ENCODE peak calls at places on chromosomes 13 and 19, in nine cellular contexts. One of them, this sample, is unnamed.

GRCh38 chr19:30107351-30107750 is 165.3 kb downstream of the URI1 start:
- DNase-seq in fibroblast of mammary gland: no peak
- DNase-seq in hippocampal formation: no peak
- DNase-seq in posterior cingulate gyrus: no peak
- DNase-seq in fibroblast of the aortic adventitia: no peak
- DNase-seq in T follicular helper cell: no peak
- DNase-seq in transverse colon: no peak
- DNase-seq in cardiac fibroblast: no peak
- DNase-seq in SW 1271: no peak
- DNase-seq in this sample: no peak

GRCh38 chr19:2271516-2272103 is 10.4 kb downstream of the PEAK3 start:
- DNase-seq in fibroblast of the aortic adventitia: peak; percentile 71
- DNase-seq in fibroblast of mammary gland: peak; percentile 94
- DNase-seq in cardiac fibroblast: peak; percentile 63
- DNase-seq in hippocampal formation: no peak
- DNase-seq in SW 1271: no peak
- DNase-seq in T follicular helper cell: no peak
- DNase-seq in posterior cingulate gyrus: no peak
- DNase-seq in transverse colon: peak; percentile 37
- DNase-seq in this sample: no peak

GRCh38 chr19:55441692-55442321 is 1.3 kb downstream of the SHISA7 start:
- DNase-seq in fibroblast of the aortic adventitia: no peak
- DNase-seq in hippocampal formation: no peak
- DNase-seq in SW 1271: no peak
- DNase-seq in transverse colon: no peak
- DNase-seq in fibroblast of mammary gland: no peak
- DNase-seq in T follicular helper cell: no peak
- DNase-seq in posterior cingulate gyrus: no peak
- DNase-seq in cardiac fibroblast: no peak
- DNase-seq in this sample: peak; percentile 37

GRCh38 chr13:41900918-41901317 is 60.0 kb downstream of the VWA8 start:
- DNase-seq in transverse colon: no peak
- DNase-seq in T follicular helper cell: no peak
- DNase-seq in hippocampal formation: no peak
- DNase-seq in fibroblast of the aortic adventitia: no peak
- DNase-seq in cardiac fibroblast: no peak
- DNase-seq in posterior cingulate gyrus: no peak
- DNase-seq in SW 1271: no peak
- DNase-seq in fibroblast of mammary gland: peak; percentile 25
- DNase-seq in this sample: no peak

GRCh38 chr13:20230913-20231838 is 943 bp downstream of the GJB6 start:
- DNase-seq in SW 1271: no peak
- DNase-seq in transverse colon: no peak
- DNase-seq in fibroblast of mammary gland: no peak
- DNase-seq in cardiac fibroblast: no peak
- DNase-seq in hippocampal formation: no peak
- DNase-seq in fibroblast of the aortic adventitia: no peak
- DNase-seq in T follicular helper cell: peak; percentile 6
- DNase-seq in posterior cingulate gyrus: no peak
- DNase-seq in this sample: no peak

GRCh38 chr13:21676611-21677021 is 5.7 kb downstream of the FGF9 start:
- DNase-seq in fibroblast of the aortic adventitia: no peak
- DNase-seq in cardiac fibroblast: no peak
- DNase-seq in fibroblast of mammary gland: no peak
- DNase-seq in posterior cingulate gyrus: no peak
- DNase-seq in hippocampal formation: no peak
- DNase-seq in SW 1271: no peak
- DNase-seq in T follicular helper cell: no peak
- DNase-seq in transverse colon: peak; percentile 42
- DNase-seq in this sample: peak; percentile 35

GRCh38 chr13:70388935-70389334 is 280.7 kb upstream of the KLHL1 start:
- DNase-seq in hippocampal formation: no peak
- DNase-seq in fibroblast of mammary gland: no peak
- DNase-seq in posterior cingulate gyrus: no peak
- DNase-seq in fibroblast of the aortic adventitia: no peak
- DNase-seq in T follicular helper cell: no peak
- DNase-seq in transverse colon: no peak
- DNase-seq in SW 1271: no peak
- DNase-seq in cardiac fibroblast: no peak
- DNase-seq in this sample: no peak

GRCh38 chr19:11495481-11495880 is 10.2 kb downstream of the ZNF653 start:
- DNase-seq in posterior cingulate gyrus: no peak
- DNase-seq in transverse colon: no peak
- DNase-seq in cardiac fibroblast: no peak
- DNase-seq in SW 1271: no peak
- DNase-seq in hippocampal formation: no peak
- DNase-seq in fibroblast of mammary gland: no peak
- DNase-seq in T follicular helper cell: no peak
- DNase-seq in fibroblast of the aortic adventitia: no peak
- DNase-seq in this sample: no peak

GRCh38 chr19:8158411-8159074 is 9.2 kb upstream of the FBN3 start:
- DNase-seq in SW 1271: peak; percentile 32
- DNase-seq in fibroblast of mammary gland: peak; percentile 80
- DNase-seq in hippocampal formation: peak; percentile 35
- DNase-seq in cardiac fibroblast: peak; percentile 91
- DNase-seq in fibroblast of the aortic adventitia: peak; percentile 88
- DNase-seq in T follicular helper cell: no peak
- DNase-seq in posterior cingulate gyrus: no peak
- DNase-seq in transverse colon: peak; percentile 23
- DNase-seq in this sample: peak; percentile 86

GRCh38 chr19:16509141-16510061 is 13.2 kb downstream of the C19orf44 start:
- DNase-seq in T follicular helper cell: no peak
- DNase-seq in fibroblast of mammary gland: peak; percentile 61
- DNase-seq in SW 1271: no peak
- DNase-seq in fibroblast of the aortic adventitia: no peak
- DNase-seq in cardiac fibroblast: peak; percentile 60
- DNase-seq in transverse colon: no peak
- DNase-seq in posterior cingulate gyrus: peak; percentile 72
- DNase-seq in hippocampal formation: peak; percentile 48
- DNase-seq in this sample: no peak

GRCh38 chr19:3968556-3969434 is 2.1 kb downstream of the DAPK3 start:
- DNase-seq in cardiac fibroblast: peak; percentile 99
- DNase-seq in fibroblast of the aortic adventitia: peak; percentile 99
- DNase-seq in fibroblast of mammary gland: peak; percentile 98
- DNase-seq in SW 1271: peak; percentile 84
- DNase-seq in T follicular helper cell: no peak
- DNase-seq in posterior cingulate gyrus: peak; percentile 44
- DNase-seq in hippocampal formation: peak; percentile 15
- DNase-seq in transverse colon: peak; percentile 79
- DNase-seq in this sample: peak; percentile 89

GRCh38 chr13:36082396-36082795 is 48.8 kb downstream of the DCLK1 start:
- DNase-seq in T follicular helper cell: no peak
- DNase-seq in transverse colon: no peak
- DNase-seq in SW 1271: no peak
- DNase-seq in fibroblast of the aortic adventitia: no peak
- DNase-seq in posterior cingulate gyrus: no peak
- DNase-seq in hippocampal formation: no peak
- DNase-seq in cardiac fibroblast: no peak
- DNase-seq in fibroblast of mammary gland: peak; percentile 22
- DNase-seq in this sample: no peak

GRCh38 chr13:67139551-67139950 is 90.6 kb downstream of the PCDH9 start:
- DNase-seq in fibroblast of mammary gland: no peak
- DNase-seq in fibroblast of the aortic adventitia: no peak
- DNase-seq in SW 1271: no peak
- DNase-seq in T follicular helper cell: no peak
- DNase-seq in posterior cingulate gyrus: no peak
- DNase-seq in transverse colon: no peak
- DNase-seq in hippocampal formation: no peak
- DNase-seq in cardiac fibroblast: no peak
- DNase-seq in this sample: no peak

GRCh38 chr19:49513746-49514118 is 1.3 kb downstream of the FCGRT start:
- DNase-seq in SW 1271: no peak
- DNase-seq in posterior cingulate gyrus: no peak
- DNase-seq in transverse colon: no peak
- DNase-seq in hippocampal formation: no peak
- DNase-seq in fibroblast of mammary gland: no peak
- DNase-seq in T follicular helper cell: no peak
- DNase-seq in cardiac fibroblast: no peak
- DNase-seq in fibroblast of the aortic adventitia: no peak
- DNase-seq in this sample: no peak

GRCh38 chr19:13430790-13431582 is 75.3 kb downstream of the CACNA1A start:
- DNase-seq in T follicular helper cell: peak; percentile 41
- DNase-seq in posterior cingulate gyrus: peak; percentile 52
- DNase-seq in cardiac fibroblast: peak; percentile 67
- DNase-seq in transverse colon: peak; percentile 33
- DNase-seq in hippocampal formation: peak; percentile 11
- DNase-seq in SW 1271: no peak
- DNase-seq in fibroblast of mammary gland: peak; percentile 60
- DNase-seq in fibroblast of the aortic adventitia: peak; percentile 51
- DNase-seq in this sample: no peak

GRCh38 chr19:41554902-41555301 is 21.1 kb upstream of the CEACAM21 start:
- DNase-seq in T follicular helper cell: no peak
- DNase-seq in fibroblast of the aortic adventitia: no peak
- DNase-seq in hippocampal formation: no peak
- DNase-seq in SW 1271: no peak
- DNase-seq in fibroblast of mammary gland: no peak
- DNase-seq in transverse colon: no peak
- DNase-seq in cardiac fibroblast: no peak
- DNase-seq in posterior cingulate gyrus: no peak
- DNase-seq in this sample: no peak